ENCODE peak calls at places on chromosome 12, in five cellular contexts. Z, N, V, U and L are unnamed samples. For H4K20me1, the result is how much of the 10 kb centered on the place peaks cover.

GRCh38 chr12:591571-592505 is 71.4 kb downstream of the NINJ2 start:
- DNase-seq in Z (no peak), N (no peak), V (no peak), U (peak), L (peak)

GRCh38 chr12:1565172-1565571 is 29.2 kb downstream of the FBXL14 start:
- DNase-seq in Z (no peak), N (no peak), V (no peak), U (no peak), L (no peak)

GRCh38 chr12:113396828-113397496 is 6.7 kb downstream of the SDS start:
- DNase-seq in Z (no peak), N (no peak), V (no peak), U (no peak), L (peak)

GRCh38 chr12:109232731-109233130 is 76.4 kb downstream of the FOXN4 start:
- DNase-seq in Z (no peak), N (no peak), V (no peak), U (no peak), L (no peak)

GRCh38 chr12:86264451-86265328 is 8.5 kb upstream of the MGAT4C start:
- DNase-seq in Z (peak), N (no peak), V (no peak), U (no peak), L (peak)

GRCh38 chr12:52203126-52203921 is 11.5 kb upstream of the KRT80 start:
- DNase-seq in Z (no peak), N (peak), V (no peak), U (peak), L (peak)

GRCh38 chr12:12681061-12681765 is 14.8 kb downstream of the GPR19 start:
- DNase-seq in Z (no peak), N (no peak), V (no peak), U (no peak), L (no peak)

GRCh38 chr12:5567021-5567744 is 135.3 kb downstream of the NTF3 start:
- DNase-seq in Z (no peak), N (no peak), V (no peak), U (no peak), L (peak)

GRCh38 chr12:113470871-113471618 is 626 bp downstream of the LHX5 start:
- DNase-seq in Z (peak), N (no peak), V (no peak), U (no peak), L (peak)

GRCh38 chr12:1213205-1213604 is 222.2 kb downstream of the ERC1 start:
- DNase-seq in Z (no peak), N (no peak), V (no peak), U (no peak), L (no peak)

GRCh38 chr12:51484119-51484518 is 59.5 kb downstream of the SLC4A8 start:
- DNase-seq in Z (no peak), N (no peak), V (no peak), U (no peak), L (no peak)

GRCh38 chr12:132428872-132429121 is 61.2 kb upstream of the FBRSL1 start:
- DNase-seq in Z (no peak), N (no peak), V (no peak), U (peak), L (no peak)

GRCh38 chr12:81815611-81816010 is 56.5 kb upstream of the PPFIA2 start:
- DNase-seq in Z (no peak), N (no peak), V (no peak), U (no peak), L (no peak)

GRCh38 chr12:120158351-120158750 is 36.2 kb downstream of the GCN1 start:
- DNase-seq in Z (no peak), N (no peak), V (no peak), U (no peak), L (no peak)

GRCh38 chr12:77494306-77494705 is 336.4 kb upstream of the NAV3 start:
- DNase-seq in Z (no peak), N (no peak), V (no peak), U (no peak), L (no peak)

GRCh38 chr12:72872488-72872887 is 600.3 kb downstream of the TRHDE start:
- DNase-seq in Z (no peak), N (no peak), V (no peak), U (no peak), L (no peak)

GRCh38 chr12:122937622-122938091 is 28.6 kb downstream of the ABCB9 start:
- DNase-seq in Z (no peak), N (no peak), V (no peak), U (no peak), L (no peak)

GRCh38 chr12:6960291-6961277 is 9.4 kb downstream of the PTPN6 start:
- DNase-seq in Z (no peak), N (no peak), V (no peak), U (no peak), L (peak)

GRCh38 chr12:96400631-96401060 is 407 bp upstream of the CDK17 start:
- DNase-seq in Z (peak), N (no peak), V (peak), U (peak), L (no peak)

GRCh38 chr12:56634242-56634836 is 4.2 kb upstream of the BAZ2A start:
- DNase-seq in Z (peak), N (peak), V (peak), U (peak), L (peak)

GRCh38 chr12:120674172-120674571 is 12.8 kb upstream of the MLEC start:
- DNase-seq in Z (no peak), N (no peak), V (no peak), U (no peak), L (no peak)

GRCh38 chr12:40945772-40946171 is 242.3 kb upstream of the PDZRN4 start:
- DNase-seq in Z (no peak), N (no peak), V (no peak), U (no peak), L (peak)

DNA sequence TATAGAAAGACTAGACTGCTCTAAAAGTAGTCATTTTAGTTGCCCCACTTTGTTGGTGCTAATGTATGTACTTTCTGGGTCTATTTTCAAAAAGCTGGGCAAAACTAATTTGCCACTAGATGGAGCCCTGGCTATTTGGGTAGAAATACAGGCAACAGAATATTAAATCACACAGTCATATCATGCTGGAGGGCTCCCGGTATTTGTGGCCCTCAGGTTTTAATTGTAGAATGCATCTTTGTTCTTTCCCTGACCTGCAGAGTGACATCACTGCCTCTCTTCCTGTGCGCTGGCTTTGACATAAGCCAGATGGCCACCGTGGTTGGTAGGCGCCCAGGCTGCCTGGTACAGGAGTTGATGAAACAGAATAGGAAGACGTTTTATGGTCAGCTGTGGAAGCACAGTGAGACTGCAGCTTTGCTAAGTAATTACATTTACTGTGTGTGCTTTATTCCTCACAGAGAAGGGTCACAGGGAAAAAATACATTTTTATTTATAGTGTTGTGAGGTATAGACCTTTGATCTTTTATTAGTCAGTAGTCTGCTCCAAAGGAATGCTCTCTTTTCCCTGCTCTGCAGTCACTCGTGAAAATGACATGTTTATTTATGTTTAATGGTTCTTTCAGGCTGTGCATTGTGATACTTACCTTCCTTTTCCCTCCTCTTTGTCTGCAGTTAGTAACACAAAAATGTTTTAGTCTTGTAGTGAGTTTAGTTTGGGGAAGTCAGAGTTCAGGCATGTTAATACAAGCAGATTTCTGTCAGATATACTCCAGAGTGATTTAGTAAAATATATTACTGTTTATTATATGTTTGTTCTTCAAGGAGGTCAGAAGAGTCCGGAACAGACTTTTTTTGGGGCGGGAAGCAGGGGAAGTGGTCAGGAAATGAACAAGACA is 28.4 kb downstream of the MSRB3 start:
- DNase-seq in Z (no peak), N (peak), V (peak), U (peak), L (peak)
- TF ChIP-seq MAX in Z (no peak), N (peak), V (no peak), U (no peak), L (peak)

DNA sequence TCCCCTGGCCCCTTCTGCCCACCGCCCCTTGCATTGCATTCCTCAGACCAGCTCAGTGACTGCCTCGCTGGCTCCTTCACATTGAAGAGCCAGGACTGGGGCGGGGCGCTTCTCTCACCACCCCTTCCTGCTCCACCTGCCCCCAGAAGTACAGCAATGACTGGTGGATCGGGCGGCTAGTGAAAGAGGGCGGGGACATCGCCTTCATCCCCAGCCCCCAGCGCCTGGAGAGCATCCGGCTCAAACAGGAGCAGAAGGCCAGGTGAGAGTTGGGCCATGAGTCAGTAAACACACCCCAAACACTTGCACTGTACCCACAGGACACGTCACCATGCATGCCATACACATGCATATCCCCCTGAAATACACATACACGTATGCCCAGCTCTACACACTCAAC is 5.8 kb downstream of the CACNB3 start:
- DNase-seq in Z (no peak), N (no peak), V (no peak), U (no peak), L (no peak)
- H4K20me1 ChIP-seq in Z (under half), N (under half), V (under half), U (under half), L (under half)

DNA sequence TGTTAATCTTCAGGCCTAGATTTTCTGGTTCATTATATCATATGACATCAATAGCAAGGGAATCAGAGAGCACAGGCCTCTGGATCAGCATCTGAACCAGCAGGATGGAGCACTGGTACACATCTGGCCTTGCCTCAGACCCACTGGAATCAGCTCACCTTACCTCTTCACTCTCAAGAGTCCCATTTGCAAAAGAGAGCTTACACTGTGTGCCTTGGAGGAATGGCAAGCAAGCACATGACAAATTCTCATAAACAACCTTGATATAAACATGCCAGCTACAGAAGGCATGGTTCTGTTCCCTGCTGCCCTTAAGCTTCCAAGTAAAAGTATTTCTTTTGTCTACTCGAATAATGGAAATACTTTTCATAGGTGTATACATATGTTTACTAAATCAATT is 128.6 kb upstream of the CPM start:
- DNase-seq in Z (no peak), N (no peak), V (no peak), U (no peak), L (no peak)
- TF ChIP-seq MAX in Z (no peak), N (no peak), V (no peak), U (no peak), L (no peak)

GRCh38 chr12:130491421-130492357 is 154.0 kb downstream of the PIWIL1 start:
- DNase-seq in Z (no peak), N (no peak), V (no peak), U (no peak), L (no peak)

GRCh38 chr12:130495156-130495555 is 157.5 kb downstream of the PIWIL1 start:
- DNase-seq in Z (no peak), N (no peak), V (no peak), U (no peak), L (no peak)

GRCh38 chr12:130494736-130495135 is 157.0 kb downstream of the PIWIL1 start:
- DNase-seq in Z (no peak), N (no peak), V (no peak), U (no peak), L (no peak)

GRCh38 chr12:130496516-130497120 is 158.9 kb downstream of the PIWIL1 start:
- DNase-seq in Z (no peak), N (no peak), V (no peak), U (no peak), L (no peak)

GRCh38 chr12:130493951-130494350 is 156.3 kb downstream of the PIWIL1 start:
- DNase-seq in Z (no peak), N (no peak), V (no peak), U (no peak), L (no peak)
- H4K20me1 ChIP-seq in Z (under half), N (under half), V (under half), U (under half), L (under half)

DNA sequence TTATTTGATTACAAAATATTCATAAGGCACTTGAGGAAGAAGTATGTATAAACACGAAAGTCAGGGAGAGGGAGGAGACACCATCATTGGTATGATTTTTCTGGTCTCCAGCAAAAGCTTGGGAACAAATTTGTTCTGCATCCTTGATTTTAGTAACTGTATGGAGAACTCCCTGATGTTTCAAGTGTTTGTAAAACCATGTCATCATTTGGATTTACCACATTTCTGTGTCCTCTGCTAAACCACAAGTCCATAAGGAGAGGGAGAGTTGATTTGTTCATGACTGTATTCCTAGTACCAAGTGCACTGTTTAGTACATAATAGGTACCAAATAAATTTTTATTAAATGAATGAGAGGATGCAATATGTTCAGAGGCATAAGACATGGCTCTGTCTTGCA is 181.1 kb downstream of the BTG1 start:
- DNase-seq in Z (no peak), N (no peak), V (no peak), U (no peak), L (no peak)
- TF ChIP-seq MAX in Z (no peak), N (no peak), V (no peak), U (no peak), L (no peak)

GRCh38 chr12:124388679-124389536 is 94.0 kb downstream of the RFLNA start:
- DNase-seq in Z (peak), N (no peak), V (peak), U (peak), L (peak)
- H4K20me1 ChIP-seq in Z (under half), N (under half), V (under half), U (under half), L (under half)